ENCODE peak calls at places on chromosomes 7 and 10, in five cellular contexts. One of them, this sample, is unnamed.
A peak's percentile ranks its signal among the peaks of the same experiment; 100 is the strongest.

GRCh38 chr7:55432937-55433784 is 68.0 kb downstream of the LANCL2 start:
- DNase-seq in cerebellum: peak; percentile 58
- DNase-seq in ELR: peak; percentile 68
- DNase-seq in RCC 7860: peak; percentile 53
- DNase-seq in MV-4-11: no peak
- DNase-seq in this sample: no peak

GRCh38 chr7:32033006-32033405 is 37.2 kb downstream of the PDE1C start:
- DNase-seq in cerebellum: no peak
- DNase-seq in MV-4-11: no peak
- DNase-seq in RCC 7860: no peak
- DNase-seq in ELR: peak; percentile 7
- DNase-seq in this sample: no peak

GRCh38 chr7:103447073-103447960 is 1.3 kb upstream of the SLC26A5 start:
- DNase-seq in MV-4-11: peak; percentile 20
- DNase-seq in cerebellum: peak; percentile 75
- DNase-seq in ELR: peak; percentile 62
- DNase-seq in RCC 7860: peak; percentile 24
- DNase-seq in this sample: peak; percentile 3

GRCh38 chr7:143988986-143989745 is 11.0 kb upstream of the OR6B1 start:
- DNase-seq in cerebellum: no peak
- DNase-seq in ELR: no peak
- DNase-seq in MV-4-11: no peak
- DNase-seq in RCC 7860: no peak
- DNase-seq in this sample: no peak

GRCh38 chr10:93458821-93459257 is 23.3 kb downstream of the MYOF start:
- DNase-seq in RCC 7860: peak; percentile 100
- DNase-seq in cerebellum: no peak
- DNase-seq in MV-4-11: peak; percentile 96
- DNase-seq in ELR: peak; percentile 100
- DNase-seq in this sample: no peak

GRCh38 chr7:7274782-7275181 is 92.4 kb downstream of the C1GALT1 start:
- DNase-seq in MV-4-11: no peak
- DNase-seq in cerebellum: no peak
- DNase-seq in ELR: peak; percentile 66
- DNase-seq in RCC 7860: no peak
- DNase-seq in this sample: no peak

GRCh38 chr7:103499976-103500375 is 54.0 kb upstream of the SLC26A5 start:
- DNase-seq in ELR: peak; percentile 7
- DNase-seq in cerebellum: no peak
- DNase-seq in MV-4-11: no peak
- DNase-seq in RCC 7860: no peak
- DNase-seq in this sample: no peak

GRCh38 chr7:108235451-108236061 is 105.4 kb upstream of the LAMB4 start:
- DNase-seq in cerebellum: no peak
- DNase-seq in RCC 7860: no peak
- DNase-seq in ELR: peak; percentile 37
- DNase-seq in MV-4-11: peak; percentile 14
- DNase-seq in this sample: no peak

GRCh38 chr7:18761046-18761445 is 265.5 kb downstream of the HDAC9 start:
- DNase-seq in cerebellum: no peak
- DNase-seq in RCC 7860: no peak
- DNase-seq in ELR: no peak
- DNase-seq in MV-4-11: no peak
- DNase-seq in this sample: no peak

GRCh38 chr7:148700693-148701092 is 2.0 kb downstream of the CUL1 start:
- DNase-seq in RCC 7860: peak; percentile 33
- DNase-seq in cerebellum: no peak
- DNase-seq in ELR: peak; percentile 59
- DNase-seq in MV-4-11: no peak
- DNase-seq in this sample: no peak

GRCh38 chr7:4111166-4111565 is 570.9 kb upstream of the FOXK1 start:
- DNase-seq in RCC 7860: no peak
- DNase-seq in MV-4-11: no peak
- DNase-seq in ELR: no peak
- DNase-seq in cerebellum: no peak
- DNase-seq in this sample: no peak

This sample was measured in anterior cingulate cortex.